ENCODE peak calls at places on chromosomes 4 and X, in seven cellular contexts. R, L, C, D, F, S and K are unnamed samples.

GRCh38 chr4:46392421-46392820 is 2.5 kb upstream of the GABRA2 start:
- DNase-seq in R (no peak), L (no peak), C (no peak), D (no peak), F (no peak), S (no peak), K (no peak)

GRCh38 chrX:38868941-38869378 is 67.7 kb downstream of the MID1IP1 start:
- DNase-seq in R (no peak), L (no peak), C (no peak), D (no peak), F (no peak), S (no peak), K (no peak)

GRCh38 chr4:81919238-81919637 is 447.5 kb upstream of the RASGEF1B start:
- DNase-seq in R (no peak), L (peak; percentile 55), C (no peak), D (no peak), F (no peak), S (peak; percentile 2), K (peak; percentile 6)

GRCh38 chrX:989959-990510 is 222.4 kb downstream of the CRLF2 start:
- DNase-seq in R (peak; percentile 60), L (peak; percentile 53), C (no peak), D (peak; percentile 99), F (no peak), S (peak; percentile 48), K (peak; percentile 90)

GRCh38 chr4:53861856-53862610 is 202.4 kb downstream of the CHIC2 start:
- DNase-seq in R (no peak), L (no peak), C (no peak), D (peak; percentile 72), F (no peak), S (no peak), K (peak; percentile 81)

GRCh38 chrX:1418901-1419544 is 27.1 kb upstream of the SLC25A6 start:
- DNase-seq in R (no peak), L (no peak), C (no peak), D (no peak), F (no peak), S (no peak), K (no peak)

GRCh38 chr4:62402088-62402806 is 1202.1 kb downstream of the ADGRL3 start:
- DNase-seq in R (no peak), L (no peak), C (no peak), D (no peak), F (no peak), S (no peak), K (no peak)

GRCh38 chrX:109601458-109601857 is 23.5 kb downstream of the KCNE5 start:
- DNase-seq in R (no peak), L (no peak), C (no peak), D (no peak), F (no peak), S (no peak), K (no peak)

GRCh38 chr4:16082424-16083216 is 1.2 kb downstream of the PROM1 start:
- DNase-seq in R (no peak), L (peak; percentile 15), C (no peak), D (no peak), F (no peak), S (peak; percentile 20), K (no peak)

GRCh38 chr4:121192500-121192899 is 28.4 kb upstream of the TNIP3 start:
- DNase-seq in R (no peak), L (peak; percentile 40), C (no peak), D (peak; percentile 8), F (no peak), S (no peak), K (no peak)

GRCh38 chrX:132023117-132023895 is at the start of gene STK26:
- DNase-seq in R (no peak), L (peak; percentile 83), C (peak; percentile 65), D (peak; percentile 7), F (no peak), S (peak; percentile 48), K (peak; percentile 88)

GRCh38 chr4:184645904-184646610 is 3.2 kb downstream of the CASP3 start:
- DNase-seq in R (no peak), L (no peak), C (no peak), D (no peak), F (no peak), S (no peak), K (no peak)

GRCh38 chr4:165403667-165404066 is 24.9 kb downstream of the CPE start:
- DNase-seq in R (no peak), L (no peak), C (no peak), D (no peak), F (no peak), S (no peak), K (no peak)

GRCh38 chr4:156177941-156178340 is 224.3 kb upstream of the CTSO start:
- DNase-seq in R (no peak), L (no peak), C (no peak), D (no peak), F (no peak), S (no peak), K (no peak)

GRCh38 chr4:51885371-51885770 is 42.4 kb downstream of the DCUN1D4 start:
- DNase-seq in R (no peak), L (peak; percentile 36), C (no peak), D (no peak), F (no peak), S (peak; percentile 13), K (peak; percentile 46)